ENCODE peak calls at places on chromosome 16, in ten cellular contexts. One of them, this sample, is unnamed.

GRCh38 chr16:88505405-88506082 is 52.5 kb downstream of the ZFPM1 start:
- DNase-seq in hypothalamus: no peak
- DNase-seq in stimulated activated CD4-positive, alpha-beta T cell treated with anti-CD3 and anti-CD28 coated beads, Interleukin-15, amount 100 ng/mL, for 48 hours: peak; percentile 32
- DNase-seq in prostate gland: no peak
- DNase-seq in OCI-LY7: peak; percentile 79
- DNase-seq in colonic mucosa: peak; percentile 94
- DNase-seq in DMS79: peak; percentile 28
- DNase-seq in HS-5: no peak
- DNase-seq in NCI-H1092 treated with DMSO at 0.1 percent for 48 hours: peak; percentile 62
- DNase-seq in CD8-positive, alpha-beta T cell: peak; percentile 87
- DNase-seq in this sample: peak; percentile 12

GRCh38 chr16:53689636-53690035 is 14.0 kb downstream of the RPGRIP1L start:
- DNase-seq in prostate gland: no peak
- DNase-seq in hypothalamus: no peak
- DNase-seq in DMS79: no peak
- DNase-seq in stimulated activated CD4-positive, alpha-beta T cell treated with anti-CD3 and anti-CD28 coated beads, Interleukin-15, amount 100 ng/mL, for 48 hours: no peak
- DNase-seq in HS-5: no peak
- DNase-seq in NCI-H1092 treated with DMSO at 0.1 percent for 48 hours: no peak
- DNase-seq in OCI-LY7: no peak
- DNase-seq in CD8-positive, alpha-beta T cell: no peak
- DNase-seq in colonic mucosa: no peak
- DNase-seq in this sample: no peak

GRCh38 chr16:15952265-15952711 is 2.9 kb downstream of the ABCC1 start:
- DNase-seq in DMS79: no peak
- DNase-seq in NCI-H1092 treated with DMSO at 0.1 percent for 48 hours: no peak
- DNase-seq in hypothalamus: no peak
- DNase-seq in stimulated activated CD4-positive, alpha-beta T cell treated with anti-CD3 and anti-CD28 coated beads, Interleukin-15, amount 100 ng/mL, for 48 hours: no peak
- DNase-seq in OCI-LY7: no peak
- DNase-seq in colonic mucosa: no peak
- DNase-seq in HS-5: no peak
- DNase-seq in prostate gland: no peak
- DNase-seq in CD8-positive, alpha-beta T cell: no peak
- DNase-seq in this sample: no peak

GRCh38 chr16:1403036-1403435 is 11.5 kb downstream of the UNKL start:
- DNase-seq in colonic mucosa: no peak
- DNase-seq in NCI-H1092 treated with DMSO at 0.1 percent for 48 hours: no peak
- DNase-seq in prostate gland: no peak
- DNase-seq in DMS79: no peak
- DNase-seq in hypothalamus: no peak
- DNase-seq in CD8-positive, alpha-beta T cell: no peak
- DNase-seq in HS-5: no peak
- DNase-seq in OCI-LY7: no peak
- DNase-seq in stimulated activated CD4-positive, alpha-beta T cell treated with anti-CD3 and anti-CD28 coated beads, Interleukin-15, amount 100 ng/mL, for 48 hours: no peak
- DNase-seq in this sample: no peak

GRCh38 chr16:48212033-48212432 is 32.1 kb upstream of the LONP2 start:
- DNase-seq in OCI-LY7: no peak
- DNase-seq in CD8-positive, alpha-beta T cell: no peak
- DNase-seq in colonic mucosa: no peak
- DNase-seq in stimulated activated CD4-positive, alpha-beta T cell treated with anti-CD3 and anti-CD28 coated beads, Interleukin-15, amount 100 ng/mL, for 48 hours: no peak
- DNase-seq in hypothalamus: no peak
- DNase-seq in HS-5: no peak
- DNase-seq in NCI-H1092 treated with DMSO at 0.1 percent for 48 hours: no peak
- DNase-seq in DMS79: no peak
- DNase-seq in prostate gland: no peak
- DNase-seq in this sample: no peak

GRCh38 chr16:11572301-11572995 is 14.3 kb downstream of the LITAF start:
- DNase-seq in CD8-positive, alpha-beta T cell: peak; percentile 91
- DNase-seq in prostate gland: no peak
- DNase-seq in NCI-H1092 treated with DMSO at 0.1 percent for 48 hours: no peak
- DNase-seq in hypothalamus: no peak
- DNase-seq in DMS79: no peak
- DNase-seq in OCI-LY7: no peak
- DNase-seq in stimulated activated CD4-positive, alpha-beta T cell treated with anti-CD3 and anti-CD28 coated beads, Interleukin-15, amount 100 ng/mL, for 48 hours: no peak
- DNase-seq in HS-5: no peak
- DNase-seq in colonic mucosa: no peak
- DNase-seq in this sample: no peak

GRCh38 chr16:20868890-20869289 is 31.3 kb downstream of the DCUN1D3 start:
- DNase-seq in HS-5: no peak
- DNase-seq in DMS79: no peak
- DNase-seq in OCI-LY7: no peak
- DNase-seq in NCI-H1092 treated with DMSO at 0.1 percent for 48 hours: peak; percentile 57
- DNase-seq in prostate gland: peak; percentile 16
- DNase-seq in colonic mucosa: peak; percentile 80
- DNase-seq in hypothalamus: peak; percentile 77
- DNase-seq in stimulated activated CD4-positive, alpha-beta T cell treated with anti-CD3 and anti-CD28 coated beads, Interleukin-15, amount 100 ng/mL, for 48 hours: no peak
- DNase-seq in CD8-positive, alpha-beta T cell: no peak
- DNase-seq in this sample: no peak

GRCh38 chr16:80710918-80711317 is 93.5 kb downstream of the CDYL2 start:
- DNase-seq in colonic mucosa: no peak
- DNase-seq in prostate gland: no peak
- DNase-seq in stimulated activated CD4-positive, alpha-beta T cell treated with anti-CD3 and anti-CD28 coated beads, Interleukin-15, amount 100 ng/mL, for 48 hours: no peak
- DNase-seq in DMS79: no peak
- DNase-seq in OCI-LY7: peak; percentile 4
- DNase-seq in CD8-positive, alpha-beta T cell: no peak
- DNase-seq in HS-5: no peak
- DNase-seq in hypothalamus: no peak
- DNase-seq in NCI-H1092 treated with DMSO at 0.1 percent for 48 hours: no peak
- DNase-seq in this sample: no peak

GRCh38 chr16:67426950-67427349 is 4.0 kb upstream of the HSD11B2 start:
- DNase-seq in hypothalamus: no peak
- DNase-seq in stimulated activated CD4-positive, alpha-beta T cell treated with anti-CD3 and anti-CD28 coated beads, Interleukin-15, amount 100 ng/mL, for 48 hours: no peak
- DNase-seq in NCI-H1092 treated with DMSO at 0.1 percent for 48 hours: no peak
- DNase-seq in DMS79: no peak
- DNase-seq in prostate gland: no peak
- DNase-seq in HS-5: no peak
- DNase-seq in CD8-positive, alpha-beta T cell: no peak
- DNase-seq in colonic mucosa: no peak
- DNase-seq in OCI-LY7: no peak
- DNase-seq in this sample: no peak

GRCh38 chr16:56691885-56692284 is 9.6 kb downstream of the MT1X start:
- DNase-seq in HS-5: peak; percentile 39
- DNase-seq in hypothalamus: no peak
- DNase-seq in stimulated activated CD4-positive, alpha-beta T cell treated with anti-CD3 and anti-CD28 coated beads, Interleukin-15, amount 100 ng/mL, for 48 hours: no peak
- DNase-seq in OCI-LY7: no peak
- DNase-seq in DMS79: peak; percentile 58
- DNase-seq in CD8-positive, alpha-beta T cell: no peak
- DNase-seq in prostate gland: peak; percentile 78
- DNase-seq in colonic mucosa: peak; percentile 50
- DNase-seq in NCI-H1092 treated with DMSO at 0.1 percent for 48 hours: no peak
- DNase-seq in this sample: no peak

GRCh38 chr16:3698941-3699340 is 18.4 kb downstream of the TRAP1 start:
- DNase-seq in OCI-LY7: no peak
- DNase-seq in CD8-positive, alpha-beta T cell: no peak
- DNase-seq in colonic mucosa: no peak
- DNase-seq in stimulated activated CD4-positive, alpha-beta T cell treated with anti-CD3 and anti-CD28 coated beads, Interleukin-15, amount 100 ng/mL, for 48 hours: no peak
- DNase-seq in prostate gland: no peak
- DNase-seq in HS-5: no peak
- DNase-seq in hypothalamus: no peak
- DNase-seq in NCI-H1092 treated with DMSO at 0.1 percent for 48 hours: no peak
- DNase-seq in DMS79: no peak
- DNase-seq in this sample: no peak

GRCh38 chr16:47278571-47278970 is 134.8 kb upstream of the NETO2 start:
- DNase-seq in CD8-positive, alpha-beta T cell: no peak
- DNase-seq in OCI-LY7: no peak
- DNase-seq in NCI-H1092 treated with DMSO at 0.1 percent for 48 hours: no peak
- DNase-seq in DMS79: no peak
- DNase-seq in stimulated activated CD4-positive, alpha-beta T cell treated with anti-CD3 and anti-CD28 coated beads, Interleukin-15, amount 100 ng/mL, for 48 hours: no peak
- DNase-seq in HS-5: no peak
- DNase-seq in colonic mucosa: no peak
- DNase-seq in hypothalamus: no peak
- DNase-seq in prostate gland: no peak
- DNase-seq in this sample: no peak

GRCh38 chr16:28212532-28212873 is 738 bp upstream of the XPO6 start:
- DNase-seq in CD8-positive, alpha-beta T cell: no peak
- DNase-seq in HS-5: no peak
- DNase-seq in hypothalamus: no peak
- DNase-seq in NCI-H1092 treated with DMSO at 0.1 percent for 48 hours: no peak
- DNase-seq in colonic mucosa: no peak
- DNase-seq in DMS79: no peak
- DNase-seq in OCI-LY7: no peak
- DNase-seq in prostate gland: no peak
- DNase-seq in stimulated activated CD4-positive, alpha-beta T cell treated with anti-CD3 and anti-CD28 coated beads, Interleukin-15, amount 100 ng/mL, for 48 hours: no peak
- DNase-seq in this sample: no peak

GRCh38 chr16:19274178-19274797 is 11.2 kb upstream of the CLEC19A start:
- DNase-seq in OCI-LY7: no peak
- DNase-seq in hypothalamus: no peak
- DNase-seq in DMS79: no peak
- DNase-seq in prostate gland: no peak
- DNase-seq in colonic mucosa: no peak
- DNase-seq in CD8-positive, alpha-beta T cell: no peak
- DNase-seq in HS-5: no peak
- DNase-seq in NCI-H1092 treated with DMSO at 0.1 percent for 48 hours: no peak
- DNase-seq in stimulated activated CD4-positive, alpha-beta T cell treated with anti-CD3 and anti-CD28 coated beads, Interleukin-15, amount 100 ng/mL, for 48 hours: no peak
- DNase-seq in this sample: no peak

GRCh38 chr16:88508376-88508867 is 55.3 kb downstream of the ZFPM1 start:
- DNase-seq in OCI-LY7: no peak
- DNase-seq in hypothalamus: no peak
- DNase-seq in HS-5: no peak
- DNase-seq in DMS79: no peak
- DNase-seq in NCI-H1092 treated with DMSO at 0.1 percent for 48 hours: no peak
- DNase-seq in colonic mucosa: no peak
- DNase-seq in stimulated activated CD4-positive, alpha-beta T cell treated with anti-CD3 and anti-CD28 coated beads, Interleukin-15, amount 100 ng/mL, for 48 hours: no peak
- DNase-seq in prostate gland: no peak
- DNase-seq in CD8-positive, alpha-beta T cell: no peak
- DNase-seq in this sample: no peak

GRCh38 chr16:51343411-51343810 is 192.3 kb upstream of the SALL1 start:
- DNase-seq in hypothalamus: no peak
- DNase-seq in stimulated activated CD4-positive, alpha-beta T cell treated with anti-CD3 and anti-CD28 coated beads, Interleukin-15, amount 100 ng/mL, for 48 hours: no peak
- DNase-seq in HS-5: no peak
- DNase-seq in DMS79: no peak
- DNase-seq in prostate gland: no peak
- DNase-seq in colonic mucosa: no peak
- DNase-seq in CD8-positive, alpha-beta T cell: no peak
- DNase-seq in OCI-LY7: no peak
- DNase-seq in NCI-H1092 treated with DMSO at 0.1 percent for 48 hours: no peak
- DNase-seq in this sample: no peak

GRCh38 chr16:23948949-23949392 is 113.2 kb downstream of the PRKCB start:
- DNase-seq in NCI-H1092 treated with DMSO at 0.1 percent for 48 hours: peak; percentile 28
- DNase-seq in HS-5: no peak
- DNase-seq in OCI-LY7: no peak
- DNase-seq in hypothalamus: no peak
- DNase-seq in DMS79: peak; percentile 42
- DNase-seq in colonic mucosa: no peak
- DNase-seq in stimulated activated CD4-positive, alpha-beta T cell treated with anti-CD3 and anti-CD28 coated beads, Interleukin-15, amount 100 ng/mL, for 48 hours: no peak
- DNase-seq in prostate gland: no peak
- DNase-seq in CD8-positive, alpha-beta T cell: peak; percentile 86
- DNase-seq in this sample: no peak

GRCh38 chr16:12646490-12647274 is 157.0 kb downstream of the CPPED1 start:
- DNase-seq in stimulated activated CD4-positive, alpha-beta T cell treated with anti-CD3 and anti-CD28 coated beads, Interleukin-15, amount 100 ng/mL, for 48 hours: no peak
- DNase-seq in DMS79: no peak
- DNase-seq in HS-5: no peak
- DNase-seq in hypothalamus: peak; percentile 11
- DNase-seq in CD8-positive, alpha-beta T cell: no peak
- DNase-seq in colonic mucosa: no peak
- DNase-seq in OCI-LY7: no peak
- DNase-seq in prostate gland: no peak
- DNase-seq in NCI-H1092 treated with DMSO at 0.1 percent for 48 hours: no peak
- DNase-seq in this sample: no peak

GRCh38 chr16:48444574-48444973 is 59.4 kb upstream of the SIAH1 start:
- DNase-seq in OCI-LY7: no peak
- DNase-seq in NCI-H1092 treated with DMSO at 0.1 percent for 48 hours: no peak
- DNase-seq in hypothalamus: no peak
- DNase-seq in colonic mucosa: no peak
- DNase-seq in DMS79: no peak
- DNase-seq in prostate gland: no peak
- DNase-seq in stimulated activated CD4-positive, alpha-beta T cell treated with anti-CD3 and anti-CD28 coated beads, Interleukin-15, amount 100 ng/mL, for 48 hours: no peak
- DNase-seq in HS-5: peak; percentile 48
- DNase-seq in CD8-positive, alpha-beta T cell: no peak
- DNase-seq in this sample: no peak

GRCh38 chr16:50025544-50025931 is 513 bp downstream of the CNEP1R1 start:
- DNase-seq in NCI-H1092 treated with DMSO at 0.1 percent for 48 hours: no peak
- DNase-seq in hypothalamus: no peak
- DNase-seq in prostate gland: no peak
- DNase-seq in OCI-LY7: peak; percentile 36
- DNase-seq in HS-5: no peak
- DNase-seq in colonic mucosa: peak; percentile 36
- DNase-seq in CD8-positive, alpha-beta T cell: peak; percentile 41
- DNase-seq in DMS79: no peak
- DNase-seq in stimulated activated CD4-positive, alpha-beta T cell treated with anti-CD3 and anti-CD28 coated beads, Interleukin-15, amount 100 ng/mL, for 48 hours: no peak
- DNase-seq in this sample: no peak

This sample was measured in stimulated activated CD8-positive, alpha-beta memory T cell treated with anti-CD3 and anti-CD28 coated beads, Interleukin-15, amount 100 ng/mL, for 48 hours.